ENCODE peak calls at places on chromosomes 5 and 9, in seven cellular contexts. One of them, this sample, is unnamed.

GRCh38 chr5:55223219-55223987 is 3.7 kb downstream of the MCIDAS start:
- DNase-seq in breast epithelium: no peak
- DNase-seq in prostate gland: no peak
- DNase-seq in A549: no peak
- DNase-seq in IMR-90: no peak
- DNase-seq in suprapubic skin: no peak
- DNase-seq in testis: no peak
- DNase-seq in this sample: no peak

GRCh38 chr5:119792154-119792799 is 162.9 kb downstream of the FAM170A start:
- DNase-seq in breast epithelium: no peak
- DNase-seq in prostate gland: no peak
- DNase-seq in A549: no peak
- DNase-seq in IMR-90: no peak
- DNase-seq in suprapubic skin: no peak
- DNase-seq in testis: no peak
- DNase-seq in this sample: no peak

GRCh38 chr9:134373953-134374300 is 47.7 kb downstream of the RXRA start:
- DNase-seq in breast epithelium: no peak
- DNase-seq in prostate gland: no peak
- DNase-seq in A549: no peak
- DNase-seq in IMR-90: no peak
- DNase-seq in suprapubic skin: no peak
- DNase-seq in testis: no peak
- DNase-seq in this sample: no peak

GRCh38 chr9:34430843-34431437 is 27.4 kb downstream of the FAM219A start:
- DNase-seq in breast epithelium: no peak
- DNase-seq in prostate gland: peak
- DNase-seq in A549: peak
- DNase-seq in IMR-90: peak
- DNase-seq in suprapubic skin: no peak
- DNase-seq in testis: peak
- DNase-seq in this sample: peak

GRCh38 chr5:9431151-9431495 is 114.8 kb downstream of the SEMA5A start:
- DNase-seq in breast epithelium: no peak
- DNase-seq in prostate gland: no peak
- DNase-seq in A549: no peak
- DNase-seq in IMR-90: no peak
- DNase-seq in suprapubic skin: no peak
- DNase-seq in testis: no peak
- DNase-seq in this sample: no peak

GRCh38 chr9:124441291-124441690 is 9.0 kb upstream of the ADGRD2 start:
- DNase-seq in breast epithelium: no peak
- DNase-seq in prostate gland: no peak
- DNase-seq in A549: no peak
- DNase-seq in IMR-90: no peak
- DNase-seq in suprapubic skin: no peak
- DNase-seq in testis: no peak
- DNase-seq in this sample: no peak

GRCh38 chr9:129458155-129458661 is 162.7 kb downstream of the C9orf50 start:
- DNase-seq in breast epithelium: no peak
- DNase-seq in prostate gland: peak
- DNase-seq in A549: no peak
- DNase-seq in IMR-90: no peak
- DNase-seq in suprapubic skin: no peak
- DNase-seq in testis: peak
- DNase-seq in this sample: no peak

GRCh38 chr5:140227046-140227445 is 52.1 kb downstream of the CYSTM1 start:
- DNase-seq in breast epithelium: no peak
- DNase-seq in prostate gland: no peak
- DNase-seq in A549: no peak
- DNase-seq in IMR-90: no peak
- DNase-seq in suprapubic skin: no peak
- DNase-seq in testis: no peak
- DNase-seq in this sample: no peak

GRCh38 chr9:132996526-132996925 is 18.0 kb downstream of the GFI1B start:
- DNase-seq in breast epithelium: no peak
- DNase-seq in prostate gland: no peak
- DNase-seq in A549: no peak
- DNase-seq in IMR-90: no peak
- DNase-seq in suprapubic skin: no peak
- DNase-seq in testis: no peak
- DNase-seq in this sample: no peak

GRCh38 chr9:132572921-132573320 is 9.5 kb upstream of the BARHL1 start:
- DNase-seq in breast epithelium: no peak
- DNase-seq in prostate gland: no peak
- DNase-seq in A549: no peak
- DNase-seq in IMR-90: no peak
- DNase-seq in suprapubic skin: no peak
- DNase-seq in testis: no peak
- DNase-seq in this sample: no peak

GRCh38 chr5:86360801-86361200 is 256.9 kb upstream of the COX7C start:
- DNase-seq in breast epithelium: no peak
- DNase-seq in prostate gland: no peak
- DNase-seq in A549: no peak
- DNase-seq in IMR-90: no peak
- DNase-seq in suprapubic skin: no peak
- DNase-seq in testis: no peak
- DNase-seq in this sample: no peak

GRCh38 chr5:158283341-158283740 is 424.4 kb upstream of the CLINT1 start:
- DNase-seq in breast epithelium: no peak
- DNase-seq in prostate gland: no peak
- DNase-seq in A549: no peak
- DNase-seq in IMR-90: no peak
- DNase-seq in suprapubic skin: no peak
- DNase-seq in testis: no peak
- DNase-seq in this sample: no peak

GRCh38 chr5:95664204-95664786 is 17.7 kb downstream of the RFESD start:
- DNase-seq in breast epithelium: no peak
- DNase-seq in prostate gland: no peak
- DNase-seq in A549: no peak
- DNase-seq in IMR-90: peak
- DNase-seq in suprapubic skin: no peak
- DNase-seq in testis: peak
- DNase-seq in this sample: no peak

GRCh38 chr9:113417370-113417769 is 6.8 kb downstream of the C9orf43 start:
- DNase-seq in breast epithelium: no peak
- DNase-seq in prostate gland: no peak
- DNase-seq in A549: no peak
- DNase-seq in IMR-90: no peak
- DNase-seq in suprapubic skin: peak
- DNase-seq in testis: no peak
- DNase-seq in this sample: no peak

GRCh38 chr5:53109041-53109435 is 519 bp downstream of the MOCS2 start:
- DNase-seq in breast epithelium: no peak
- DNase-seq in prostate gland: peak
- DNase-seq in A549: no peak
- DNase-seq in IMR-90: no peak
- DNase-seq in suprapubic skin: no peak
- DNase-seq in testis: peak
- DNase-seq in this sample: no peak

GRCh38 chr5:89343666-89344065 is 460.7 kb upstream of the MEF2C start:
- DNase-seq in breast epithelium: no peak
- DNase-seq in prostate gland: no peak
- DNase-seq in A549: no peak
- DNase-seq in IMR-90: peak
- DNase-seq in suprapubic skin: no peak
- DNase-seq in testis: no peak
- DNase-seq in this sample: no peak

GRCh38 chr5:173771058-173771742 is 116.9 kb upstream of the CPEB4 start:
- DNase-seq in breast epithelium: no peak
- DNase-seq in prostate gland: no peak
- DNase-seq in A549: no peak
- DNase-seq in IMR-90: no peak
- DNase-seq in suprapubic skin: no peak
- DNase-seq in testis: peak
- DNase-seq in this sample: no peak

GRCh38 chr5:131263648-131264452 is at the start of gene CDC42SE2:
- DNase-seq in breast epithelium: peak
- DNase-seq in prostate gland: peak
- DNase-seq in A549: peak
- DNase-seq in IMR-90: peak
- DNase-seq in suprapubic skin: peak
- DNase-seq in testis: peak
- DNase-seq in this sample: peak

GRCh38 chr5:151448038-151448985 is 909 bp downstream of the SLC36A1 start:
- DNase-seq in breast epithelium: no peak
- DNase-seq in prostate gland: peak
- DNase-seq in A549: no peak
- DNase-seq in IMR-90: no peak
- DNase-seq in suprapubic skin: no peak
- DNase-seq in testis: peak
- DNase-seq in this sample: no peak

GRCh38 chr9:129550199-129550839 is 70.6 kb downstream of the C9orf50 start:
- DNase-seq in breast epithelium: peak
- DNase-seq in prostate gland: peak
- DNase-seq in A549: peak
- DNase-seq in IMR-90: peak
- DNase-seq in suprapubic skin: no peak
- DNase-seq in testis: peak
- DNase-seq in this sample: peak

GRCh38 chr5:34556514-34556782 is 99.7 kb upstream of the RAI14 start:
- DNase-seq in breast epithelium: no peak
- DNase-seq in prostate gland: no peak
- DNase-seq in A549: no peak
- DNase-seq in IMR-90: no peak
- DNase-seq in suprapubic skin: no peak
- DNase-seq in testis: no peak
- DNase-seq in this sample: no peak

GRCh38 chr9:5531251-5531972 is 21.1 kb downstream of the PDCD1LG2 start:
- DNase-seq in breast epithelium: no peak
- DNase-seq in prostate gland: no peak
- DNase-seq in A549: no peak
- DNase-seq in IMR-90: no peak
- DNase-seq in suprapubic skin: no peak
- DNase-seq in testis: no peak
- DNase-seq in this sample: no peak

GRCh38 chr9:81819859-81820546 is 108.2 kb upstream of the SPATA31D4 start:
- DNase-seq in breast epithelium: no peak
- DNase-seq in prostate gland: no peak
- DNase-seq in A549: no peak
- DNase-seq in IMR-90: peak
- DNase-seq in suprapubic skin: no peak
- DNase-seq in testis: peak
- DNase-seq in this sample: no peak

GRCh38 chr5:44454002-44454401 is 64.8 kb upstream of the FGF10 start:
- DNase-seq in breast epithelium: no peak
- DNase-seq in prostate gland: no peak
- DNase-seq in A549: no peak
- DNase-seq in IMR-90: no peak
- DNase-seq in suprapubic skin: no peak
- DNase-seq in testis: no peak
- DNase-seq in this sample: no peak

GRCh38 chr5:907366-907765 is 14.7 kb downstream of the TRIP13 start:
- DNase-seq in breast epithelium: no peak
- DNase-seq in prostate gland: no peak
- DNase-seq in A549: no peak
- DNase-seq in IMR-90: no peak
- DNase-seq in suprapubic skin: no peak
- DNase-seq in testis: peak
- DNase-seq in this sample: no peak
- TF ChIP-seq POLR2A in breast epithelium: no peak
- TF ChIP-seq POLR2A in prostate gland: no peak
- TF ChIP-seq POLR2A in A549: no peak
- TF ChIP-seq POLR2A in IMR-90: no peak
- TF ChIP-seq POLR2A in suprapubic skin: no peak
- TF ChIP-seq POLR2A in testis: no peak
- TF ChIP-seq POLR2A in this sample: no peak

DNA sequence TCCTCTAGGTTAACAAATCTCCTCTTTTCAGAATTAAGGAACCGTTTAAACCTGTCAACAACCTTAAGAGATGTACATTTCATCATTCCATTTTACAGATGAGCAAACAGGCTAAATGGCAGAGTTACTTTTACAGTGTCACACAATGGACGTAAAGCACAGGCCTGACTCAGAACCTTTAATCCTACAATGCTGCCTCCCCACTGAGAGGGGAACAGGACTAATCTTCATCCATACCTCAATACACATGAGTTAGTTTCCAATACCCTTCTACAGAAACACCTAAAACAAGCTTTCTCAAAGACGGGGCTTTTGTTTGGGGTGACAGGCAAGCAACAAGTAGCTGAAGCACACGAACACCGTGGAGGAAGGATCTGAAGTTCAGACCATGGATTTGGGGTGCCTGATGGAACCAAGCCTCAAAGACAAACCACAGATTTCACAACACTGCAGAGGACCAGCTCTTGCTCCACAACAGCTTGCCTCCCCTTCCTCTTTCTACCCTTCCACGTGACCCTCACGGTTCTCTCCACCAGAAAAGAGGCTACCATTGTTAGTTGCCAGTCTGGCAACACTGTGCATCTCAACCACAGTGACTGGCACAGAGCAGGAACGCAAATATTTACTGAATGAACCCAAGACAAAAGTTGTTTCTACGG is 1.8 kb downstream of the RNF130 start:
- DNase-seq in breast epithelium: no peak
- DNase-seq in prostate gland: peak
- DNase-seq in A549: no peak
- DNase-seq in IMR-90: no peak
- DNase-seq in suprapubic skin: no peak
- DNase-seq in testis: no peak
- DNase-seq in this sample: no peak
- TF ChIP-seq POLR2A in breast epithelium: no peak
- TF ChIP-seq POLR2A in prostate gland: no peak
- TF ChIP-seq POLR2A in A549: no peak
- TF ChIP-seq POLR2A in IMR-90: no peak
- TF ChIP-seq POLR2A in suprapubic skin: no peak
- TF ChIP-seq POLR2A in testis: no peak
- TF ChIP-seq POLR2A in this sample: no peak

GRCh38 chr9:92325991-92326500 is 293 bp downstream of the CENPP start:
- DNase-seq in breast epithelium: no peak
- DNase-seq in prostate gland: no peak
- DNase-seq in A549: peak
- DNase-seq in IMR-90: peak
- DNase-seq in suprapubic skin: no peak
- DNase-seq in testis: no peak
- DNase-seq in this sample: no peak
- TF ChIP-seq POLR2A in breast epithelium: no peak
- TF ChIP-seq POLR2A in prostate gland: no peak
- TF ChIP-seq POLR2A in A549: peak
- TF ChIP-seq POLR2A in IMR-90: peak
- TF ChIP-seq POLR2A in suprapubic skin: no peak
- TF ChIP-seq POLR2A in testis: no peak
- TF ChIP-seq POLR2A in this sample: peak

DNA sequence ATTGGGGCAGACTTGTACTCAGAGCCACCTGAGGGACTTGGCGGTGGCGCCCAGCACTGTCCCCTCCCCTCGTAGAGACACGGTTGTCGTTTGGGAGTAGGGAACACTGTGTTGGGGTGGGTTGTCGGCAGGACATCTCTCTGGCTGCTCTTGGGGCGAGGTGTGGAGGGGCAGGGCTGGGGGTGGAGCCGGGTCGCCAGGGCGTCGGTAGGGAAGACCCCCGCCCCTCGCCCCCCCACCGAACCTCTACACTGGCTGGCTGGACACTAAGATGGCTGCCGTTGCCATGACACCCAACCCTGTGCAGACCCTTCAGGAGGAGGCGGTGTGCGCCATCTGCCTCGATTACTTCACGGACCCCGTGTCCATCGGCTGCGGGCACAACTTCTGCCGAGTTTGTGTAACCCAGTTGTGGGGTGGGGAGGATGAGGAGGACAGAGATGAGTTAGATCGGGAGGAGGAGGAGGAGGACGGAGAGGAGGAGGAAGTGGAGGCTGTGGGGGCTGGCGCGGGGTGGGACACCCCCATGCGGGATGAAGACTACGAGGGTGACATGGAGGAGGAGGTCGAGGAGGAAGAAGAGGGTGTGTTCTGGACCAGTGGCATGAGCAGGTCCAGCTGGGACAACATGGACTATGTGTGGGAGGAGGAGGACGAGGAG is 778 bp downstream of the TRIM41 start:
- DNase-seq in breast epithelium: no peak
- DNase-seq in prostate gland: no peak
- DNase-seq in A549: no peak
- DNase-seq in IMR-90: peak
- DNase-seq in suprapubic skin: no peak
- DNase-seq in testis: peak
- DNase-seq in this sample: no peak
- TF ChIP-seq POLR2A in breast epithelium: no peak
- TF ChIP-seq POLR2A in prostate gland: no peak
- TF ChIP-seq POLR2A in A549: peak
- TF ChIP-seq POLR2A in IMR-90: no peak
- TF ChIP-seq POLR2A in suprapubic skin: no peak
- TF ChIP-seq POLR2A in testis: no peak
- TF ChIP-seq POLR2A in this sample: peak

This sample was measured in H54.